ENCODE peak calls at places on chromosomes 11 and 22, in seven cellular contexts. N, M, Y, K, U, H and P are unnamed samples.
A peak's percentile ranks its signal among the peaks of the same experiment; 100 is the strongest.

GRCh38 chr11:17162376-17162775 is 45.4 kb downstream of the PIK3C2A start:
- DNase-seq in N (no peak), M (no peak), Y (no peak), K (no peak), U (no peak), H (no peak), P (no peak)

GRCh38 chr11:132367293-132367692 is 996.9 kb downstream of the NTM start:
- DNase-seq in N (no peak), M (no peak), Y (no peak), K (no peak), U (no peak), H (no peak), P (no peak)

GRCh38 chr11:130215531-130216220 is 56.1 kb downstream of the ST14 start:
- DNase-seq in N (no peak), M (no peak), Y (no peak), K (no peak), U (no peak), H (no peak), P (no peak)

GRCh38 chr22:21012446-21013407 is 2.2 kb upstream of the P2RX6 start:
- DNase-seq in N (no peak), M (no peak), Y (no peak), K (no peak), U (no peak), H (no peak), P (no peak)

GRCh38 chr11:111947143-111947542 is 10.0 kb downstream of the DIXDC1 start:
- DNase-seq in N (no peak), M (no peak), Y (no peak), K (no peak), U (no peak), H (no peak), P (no peak)

GRCh38 chr22:35645646-35646045 is 2.6 kb upstream of the APOL6 start:
- DNase-seq in N (no peak), M (no peak), Y (no peak), K (no peak), U (no peak), H (no peak), P (no peak)

GRCh38 chr11:93515438-93515837 is 27.8 kb downstream of the SMCO4 start:
- DNase-seq in N (no peak), M (peak; percentile 26), Y (no peak), K (no peak), U (no peak), H (no peak), P (no peak)

GRCh38 chr11:3129591-3130268 is 35.4 kb downstream of the OSBPL5 start:
- DNase-seq in N (peak; percentile 34), M (no peak), Y (no peak), K (no peak), U (no peak), H (no peak), P (no peak)

GRCh38 chr11:112396092-112396491 is 135.4 kb upstream of the PLET1 start:
- DNase-seq in N (no peak), M (no peak), Y (no peak), K (no peak), U (no peak), H (no peak), P (no peak)

GRCh38 chr11:27367881-27368280 is 4.9 kb upstream of the CCDC34 start:
- DNase-seq in N (no peak), M (no peak), Y (no peak), K (no peak), U (no peak), H (no peak), P (no peak)

GRCh38 chr11:125931681-125932080 is 14.2 kb upstream of the VSIG10L2 start:
- DNase-seq in N (no peak), M (no peak), Y (no peak), K (no peak), U (no peak), H (no peak), P (no peak)

GRCh38 chr11:107562647-107563208 is 2.8 kb downstream of the ALKBH8 start:
- DNase-seq in N (no peak), M (no peak), Y (no peak), K (no peak), U (no peak), H (peak; percentile 79), P (no peak)

GRCh38 chr11:363948-364761 is 5.1 kb upstream of the B4GALNT4 start:
- DNase-seq in N (no peak), M (peak; percentile 88), Y (peak; percentile 58), K (peak; percentile 58), U (peak; percentile 59), H (no peak), P (peak; percentile 63)

GRCh38 chr11:61028135-61028729 is 56.8 kb downstream of the CD6 start:
- DNase-seq in N (no peak), M (no peak), Y (peak; percentile 80), K (peak; percentile 68), U (no peak), H (no peak), P (peak; percentile 54)

GRCh38 chr11:59283825-59284772 is 71.4 kb upstream of the MPEG1 start:
- DNase-seq in N (no peak), M (peak; percentile 75), Y (peak; percentile 42), K (peak; percentile 61), U (peak; percentile 10), H (peak; percentile 32), P (peak; percentile 40)

GRCh38 chr11:20501971-20502370 is 97.4 kb upstream of the SLC6A5 start:
- DNase-seq in N (no peak), M (no peak), Y (no peak), K (no peak), U (no peak), H (no peak), P (no peak)

GRCh38 chr11:124402326-124402922 is 3.6 kb upstream of the OR8B3 start:
- DNase-seq in N (peak; percentile 69), M (peak; percentile 84), Y (peak; percentile 10), K (peak; percentile 59), U (no peak), H (peak; percentile 88), P (peak; percentile 9)

GRCh38 chr11:46281374-46281831 is 3.9 kb downstream of the CREB3L1 start:
- DNase-seq in N (no peak), M (peak; percentile 62), Y (no peak), K (no peak), U (no peak), H (peak; percentile 18), P (no peak)

GRCh38 chr11:68090706-68091105 is 30.5 kb downstream of the CHKA start:
- DNase-seq in N (no peak), M (no peak), Y (no peak), K (peak; percentile 27), U (no peak), H (no peak), P (peak; percentile 19)